ENCODE peak calls at places on chromosomes 5 and 9, in seven cellular contexts. E is dorsolateral prefrontal cortex, W is aorta, H is PC-9, C is neuronal stem cell, Z is stomach, U is left ventricle myocardium inferior. B is an unnamed sample.

GRCh38 chr9:6126377-6126776 is 89.2 kb upstream of the IL33 start:
- DNase-seq in E (no peak), W (no peak), H (no peak), C (no peak), Z (no peak), U (no peak), B (no peak)

GRCh38 chr9:121651295-121652036 is at the start of gene DAB2IP:
- DNase-seq in E (peak), W (peak), H (peak), C (peak), Z (peak), U (peak), B (peak)

GRCh38 chr5:132761321-132762240 is 14.4 kb downstream of the CCNI2 start:
- DNase-seq in E (no peak), W (no peak), H (no peak), C (no peak), Z (no peak), U (no peak), B (no peak)

GRCh38 chr5:117054808-117055398 is 480.3 kb upstream of the SEMA6A start:
- DNase-seq in E (no peak), W (no peak), H (no peak), C (no peak), Z (no peak), U (no peak), B (no peak)

GRCh38 chr5:144510845-144511580 is 340.3 kb downstream of the KCTD16 start:
- DNase-seq in E (no peak), W (no peak), H (no peak), C (no peak), Z (no peak), U (no peak), B (no peak)

GRCh38 chr5:175659546-175660248 is 1.8 kb downstream of the HRH2 start:
- DNase-seq in E (no peak), W (no peak), H (no peak), C (no peak), Z (no peak), U (no peak), B (no peak)

GRCh38 chr9:114002986-114003740 is 74.9 kb downstream of the AMBP start:
- DNase-seq in E (peak), W (peak), H (no peak), C (no peak), Z (peak), U (no peak), B (no peak)

GRCh38 chr5:178356459-178356872 is 123.9 kb upstream of the PHYKPL start:
- DNase-seq in E (peak), W (peak), H (no peak), C (peak), Z (peak), U (peak), B (no peak)

GRCh38 chr5:61275841-61276240 is 56.2 kb upstream of the ZSWIM6 start:
- DNase-seq in E (no peak), W (no peak), H (no peak), C (no peak), Z (no peak), U (peak), B (peak)

GRCh38 chr9:124008307-124008854 is 3.2 kb upstream of the LHX2 start:
- DNase-seq in E (no peak), W (peak), H (no peak), C (peak), Z (no peak), U (no peak), B (peak)

GRCh38 chr9:71663216-71663615 is 105.1 kb downstream of the CEMIP2 start:
- DNase-seq in E (no peak), W (no peak), H (no peak), C (no peak), Z (no peak), U (no peak), B (no peak)

GRCh38 chr9:98866435-98867108 is 59.1 kb downstream of the GALNT12 start:
- DNase-seq in E (no peak), W (no peak), H (no peak), C (no peak), Z (no peak), U (no peak), B (peak)
- H3K27ac ChIP-seq in E (no peak), W (no peak), H (no peak), C (no peak), Z (peak), U (peak), B (peak)

GRCh38 chr5:59401637-59402036 is 491.9 kb downstream of the PDE4D start:
- DNase-seq in E (no peak), W (no peak), H (no peak), C (no peak), Z (no peak), U (no peak), B (no peak)
- H3K27ac ChIP-seq in E (no peak), W (no peak), H (no peak), C (no peak), Z (no peak), U (no peak), B (no peak)

GRCh38 chr5:159166416-159166815 is 42.9 kb downstream of the RNF145 start:
- DNase-seq in E (no peak), W (no peak), H (no peak), C (no peak), Z (no peak), U (no peak), B (no peak)

GRCh38 chr5:159161361-159162214 is 47.8 kb downstream of the RNF145 start:
- DNase-seq in E (no peak), W (no peak), H (no peak), C (no peak), Z (no peak), U (no peak), B (no peak)

GRCh38 chr5:159163027-159163699 is 46.2 kb downstream of the RNF145 start:
- DNase-seq in E (no peak), W (no peak), H (no peak), C (no peak), Z (no peak), U (no peak), B (peak)

DNA sequence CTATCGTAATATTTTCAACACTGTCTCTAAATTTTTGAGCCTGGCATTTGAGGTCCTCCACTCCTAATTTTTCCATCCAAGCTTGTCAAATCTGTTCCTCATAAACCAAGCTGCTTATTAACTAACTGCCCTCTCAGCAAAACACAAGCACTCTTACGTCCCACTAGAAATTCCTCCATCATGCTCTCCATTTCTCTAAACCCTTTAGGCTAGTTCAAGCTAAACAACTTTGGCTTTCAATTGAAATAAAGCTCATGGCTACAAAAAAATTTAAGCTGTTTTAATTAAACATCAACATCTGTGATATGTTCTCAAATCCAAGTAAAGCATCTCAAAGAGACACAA is 45.7 kb downstream of the RNF145 start:
- DNase-seq in E (no peak), W (no peak), H (no peak), C (no peak), Z (no peak), U (no peak), B (no peak)
- H3K27ac ChIP-seq in E (no peak), W (no peak), H (no peak), C (no peak), Z (peak), U (no peak), B (peak)

DNA sequence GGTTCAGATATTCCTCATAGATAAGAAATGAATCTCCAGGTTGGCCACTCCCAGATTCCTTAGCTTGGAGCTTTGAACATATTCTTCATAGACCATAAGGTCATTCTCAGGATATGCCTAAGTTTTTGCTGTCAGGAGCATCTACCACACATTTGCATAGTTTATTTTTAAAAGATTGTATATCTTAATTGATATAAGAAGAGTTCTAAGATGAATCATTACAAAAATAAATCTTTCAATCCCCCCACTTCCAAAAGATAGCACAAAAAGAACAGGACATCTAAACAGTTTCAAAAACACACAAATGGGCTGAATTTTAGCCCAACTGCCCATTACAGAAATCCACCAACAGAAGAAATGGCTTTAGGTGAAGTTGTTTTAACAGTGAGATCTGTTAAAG is 179.7 kb downstream of the SEC61B start:
- DNase-seq in E (no peak), W (no peak), H (no peak), C (no peak), Z (no peak), U (no peak), B (no peak)
- H3K27ac ChIP-seq in E (no peak), W (no peak), H (no peak), C (no peak), Z (no peak), U (no peak), B (no peak)

GRCh38 chr5:150505816-150506215 is 2.1 kb upstream of the NDST1 start:
- DNase-seq in E (no peak), W (no peak), H (no peak), C (no peak), Z (no peak), U (no peak), B (no peak)

GRCh38 chr5:150503386-150503785 is 4.5 kb upstream of the NDST1 start:
- DNase-seq in E (no peak), W (no peak), H (no peak), C (no peak), Z (no peak), U (no peak), B (no peak)

GRCh38 chr5:150503977-150504620 is 3.8 kb upstream of the NDST1 start:
- DNase-seq in E (peak), W (no peak), H (no peak), C (no peak), Z (peak), U (peak), B (no peak)

GRCh38 chr5:150506571-150507282 is 1.2 kb upstream of the NDST1 start:
- DNase-seq in E (no peak), W (no peak), H (no peak), C (no peak), Z (no peak), U (no peak), B (no peak)

GRCh38 chr5:150505041-150505511 is 2.9 kb upstream of the NDST1 start:
- DNase-seq in E (no peak), W (no peak), H (no peak), C (no peak), Z (no peak), U (no peak), B (no peak)
- H3K27ac ChIP-seq in E (peak), W (peak), H (no peak), C (no peak), Z (peak), U (peak), B (no peak)

DNA sequence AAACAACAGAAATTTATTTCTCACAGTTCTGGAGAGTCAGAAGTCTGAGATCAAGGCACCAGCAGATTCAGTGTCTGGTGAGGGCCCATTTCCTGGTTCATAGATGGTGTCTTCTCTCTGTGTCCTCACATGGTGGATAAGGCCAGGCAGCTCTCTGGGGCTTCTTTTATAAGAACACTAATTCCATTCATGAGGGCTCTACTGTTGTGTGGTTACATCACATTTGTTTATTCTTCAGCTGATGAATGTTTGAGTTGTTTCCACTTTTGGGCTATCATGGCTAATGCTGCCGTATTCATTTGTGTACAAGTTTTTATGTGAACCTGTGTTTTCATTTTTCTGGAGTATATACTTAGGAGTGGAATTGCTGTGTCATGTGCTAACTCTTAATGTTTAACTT is 35.2 kb downstream of the DDX4 start:
- DNase-seq in E (peak), W (no peak), H (no peak), C (no peak), Z (no peak), U (no peak), B (peak)
- H3K27ac ChIP-seq in E (peak), W (no peak), H (no peak), C (no peak), Z (no peak), U (no peak), B (no peak)

GRCh38 chr5:123300266-123300665 is 122.9 kb downstream of the CEP120 start:
- DNase-seq in E (no peak), W (no peak), H (no peak), C (no peak), Z (no peak), U (no peak), B (no peak)
- H3K27ac ChIP-seq in E (no peak), W (no peak), H (no peak), C (no peak), Z (no peak), U (no peak), B (no peak)

B was measured in PC-3.